ENCODE peak calls at places on chromosomes 1 and 21, in five cellular contexts. One of them, this sample, is unnamed.
A peak's percentile ranks its signal among the peaks of the same experiment; 100 is the strongest.

GRCh38 chr1:64172458-64172983 is 30.9 kb upstream of the UBE2U start:
- DNase-seq in COR-L47: peak; percentile 69
- DNase-seq in hypothalamus: no peak
- DNase-seq in stimulated activated CD4-positive, alpha-beta T cell treated with anti-CD3 and anti-CD28 coated beads, Interleukin-2, amount 100 ng/mL, for 48 hours: no peak
- DNase-seq in AG08395: no peak
- DNase-seq in this sample: no peak

GRCh38 chr1:26961826-26962225 is 1.6 kb upstream of the KDF1 start:
- DNase-seq in COR-L47: no peak
- DNase-seq in hypothalamus: no peak
- DNase-seq in stimulated activated CD4-positive, alpha-beta T cell treated with anti-CD3 and anti-CD28 coated beads, Interleukin-2, amount 100 ng/mL, for 48 hours: no peak
- DNase-seq in AG08395: peak; percentile 88
- DNase-seq in this sample: peak; percentile 88

GRCh38 chr21:15557925-15558324 is 171.9 kb upstream of the USP25 start:
- DNase-seq in COR-L47: no peak
- DNase-seq in hypothalamus: no peak
- DNase-seq in stimulated activated CD4-positive, alpha-beta T cell treated with anti-CD3 and anti-CD28 coated beads, Interleukin-2, amount 100 ng/mL, for 48 hours: no peak
- DNase-seq in AG08395: no peak
- DNase-seq in this sample: peak; percentile 56

GRCh38 chr21:34889537-34890257 is 159.4 kb downstream of the RUNX1 start:
- DNase-seq in COR-L47: peak; percentile 67
- DNase-seq in hypothalamus: no peak
- DNase-seq in stimulated activated CD4-positive, alpha-beta T cell treated with anti-CD3 and anti-CD28 coated beads, Interleukin-2, amount 100 ng/mL, for 48 hours: peak; percentile 74
- DNase-seq in AG08395: peak; percentile 80
- DNase-seq in this sample: peak; percentile 92

GRCh38 chr21:35171385-35171784 is 122.3 kb upstream of the RUNX1 start:
- DNase-seq in COR-L47: no peak
- DNase-seq in hypothalamus: no peak
- DNase-seq in stimulated activated CD4-positive, alpha-beta T cell treated with anti-CD3 and anti-CD28 coated beads, Interleukin-2, amount 100 ng/mL, for 48 hours: no peak
- DNase-seq in AG08395: no peak
- DNase-seq in this sample: no peak

GRCh38 chr1:47513393-47513792 is 75.5 kb downstream of the FOXD2 start:
- DNase-seq in COR-L47: no peak
- DNase-seq in hypothalamus: no peak
- DNase-seq in stimulated activated CD4-positive, alpha-beta T cell treated with anti-CD3 and anti-CD28 coated beads, Interleukin-2, amount 100 ng/mL, for 48 hours: no peak
- DNase-seq in AG08395: no peak
- DNase-seq in this sample: no peak

GRCh38 chr1:94926365-94926914 is 470 bp downstream of the CNN3 start:
- DNase-seq in COR-L47: peak; percentile 57
- DNase-seq in hypothalamus: peak; percentile 53
- DNase-seq in stimulated activated CD4-positive, alpha-beta T cell treated with anti-CD3 and anti-CD28 coated beads, Interleukin-2, amount 100 ng/mL, for 48 hours: no peak
- DNase-seq in AG08395: peak; percentile 56
- DNase-seq in this sample: no peak

GRCh38 chr1:226135709-226136108 is 50.8 kb downstream of the ACBD3 start:
- DNase-seq in COR-L47: peak; percentile 35
- DNase-seq in hypothalamus: no peak
- DNase-seq in stimulated activated CD4-positive, alpha-beta T cell treated with anti-CD3 and anti-CD28 coated beads, Interleukin-2, amount 100 ng/mL, for 48 hours: no peak
- DNase-seq in AG08395: no peak
- DNase-seq in this sample: no peak

GRCh38 chr1:66686406-66686805 is 65.9 kb upstream of the DYNLT5 start:
- DNase-seq in COR-L47: no peak
- DNase-seq in hypothalamus: no peak
- DNase-seq in stimulated activated CD4-positive, alpha-beta T cell treated with anti-CD3 and anti-CD28 coated beads, Interleukin-2, amount 100 ng/mL, for 48 hours: no peak
- DNase-seq in AG08395: no peak
- DNase-seq in this sample: no peak

GRCh38 chr1:44485229-44485932 is 80.3 kb downstream of the RNF220 start:
- DNase-seq in COR-L47: no peak
- DNase-seq in hypothalamus: no peak
- DNase-seq in stimulated activated CD4-positive, alpha-beta T cell treated with anti-CD3 and anti-CD28 coated beads, Interleukin-2, amount 100 ng/mL, for 48 hours: no peak
- DNase-seq in AG08395: peak; percentile 59
- DNase-seq in this sample: peak; percentile 92

GRCh38 chr1:67429011-67429527 is 1.1 kb downstream of the SERBP1 start:
- DNase-seq in COR-L47: no peak
- DNase-seq in hypothalamus: no peak
- DNase-seq in stimulated activated CD4-positive, alpha-beta T cell treated with anti-CD3 and anti-CD28 coated beads, Interleukin-2, amount 100 ng/mL, for 48 hours: peak; percentile 24
- DNase-seq in AG08395: peak; percentile 28
- DNase-seq in this sample: peak; percentile 53

GRCh38 chr1:156502396-156502748 is 1.8 kb upstream of the MEF2D start:
- DNase-seq in COR-L47: no peak
- DNase-seq in hypothalamus: no peak
- DNase-seq in stimulated activated CD4-positive, alpha-beta T cell treated with anti-CD3 and anti-CD28 coated beads, Interleukin-2, amount 100 ng/mL, for 48 hours: no peak
- DNase-seq in AG08395: no peak
- DNase-seq in this sample: no peak

GRCh38 chr1:24048205-24048869 is 63.6 kb downstream of the MYOM3 start:
- DNase-seq in COR-L47: no peak
- DNase-seq in hypothalamus: no peak
- DNase-seq in stimulated activated CD4-positive, alpha-beta T cell treated with anti-CD3 and anti-CD28 coated beads, Interleukin-2, amount 100 ng/mL, for 48 hours: no peak
- DNase-seq in AG08395: no peak
- DNase-seq in this sample: no peak

GRCh38 chr1:25065246-25066238 is 135.5 kb upstream of the RUNX3 start:
- DNase-seq in COR-L47: no peak
- DNase-seq in hypothalamus: no peak
- DNase-seq in stimulated activated CD4-positive, alpha-beta T cell treated with anti-CD3 and anti-CD28 coated beads, Interleukin-2, amount 100 ng/mL, for 48 hours: no peak
- DNase-seq in AG08395: peak; percentile 84
- DNase-seq in this sample: no peak

GRCh38 chr1:22171951-22172715 is 29.2 kb upstream of the WNT4 start:
- DNase-seq in COR-L47: no peak
- DNase-seq in hypothalamus: no peak
- DNase-seq in stimulated activated CD4-positive, alpha-beta T cell treated with anti-CD3 and anti-CD28 coated beads, Interleukin-2, amount 100 ng/mL, for 48 hours: no peak
- DNase-seq in AG08395: no peak
- DNase-seq in this sample: no peak